ENCODE peak calls at places on chromosomes 13 and 19, in eight cellular contexts. A is stimulated activated CD8-positive, alpha-beta memory T cell treated with anti-CD3 and anti-CD28 coated beads, Interleukin-7, amount 100 ng/mL, for 1 hour; M is mucosa of descending colon; P is heart left ventricle; I is iPS DF 6.9; X is activated T-cell treated with anti-CD3 and anti-CD28 coated beads for 1 hour; Q is ELR; W is left colon. S is an unnamed sample.

GRCh38 chr19:40466219-40467006 is at the start of gene SPTBN4:
- DNase-seq in M (peak), I (no peak), W (peak), Q (no peak), X (peak), A (peak), P (peak), S (peak)

GRCh38 chr19:32176591-32176990 is 168.8 kb upstream of the ZNF507 start:
- DNase-seq in P (no peak), W (no peak), A (no peak), X (no peak), M (no peak), I (no peak), Q (no peak), S (no peak)

GRCh38 chr13:26965976-26966375 is 205.4 kb upstream of the GPR12 start:
- DNase-seq in W (peak), P (peak), I (no peak), M (no peak), A (no peak), Q (no peak), X (no peak), S (peak)

GRCh38 chr19:29397748-29398147 is 128.0 kb upstream of the VSTM2B start:
- DNase-seq in M (no peak), P (no peak), Q (no peak), W (no peak), I (no peak), A (no peak), X (no peak), S (no peak)

GRCh38 chr13:113820813-113821651 is 42.8 kb downstream of the GAS6 start:
- DNase-seq in X (no peak), P (peak), I (no peak), M (peak), Q (peak), W (peak), A (no peak), S (peak)

GRCh38 chr13:93862259-93862658 is 617.2 kb downstream of the DCT start:
- DNase-seq in A (no peak), X (no peak), P (no peak), M (no peak), Q (no peak), W (no peak), I (no peak), S (no peak)

GRCh38 chr13:32142956-32143375 is 111.4 kb downstream of the FRY start:
- DNase-seq in I (peak), M (no peak), W (no peak), P (no peak), A (no peak), Q (peak), X (no peak), S (no peak)

GRCh38 chr13:100633461-100633860 is 41.1 kb downstream of the TMTC4 start:
- DNase-seq in X (no peak), A (no peak), M (no peak), I (no peak), Q (peak), W (no peak), P (no peak), S (no peak)

GRCh38 chr13:81773263-81773662 is 1432.3 kb upstream of the SPRY2 start:
- DNase-seq in X (no peak), W (no peak), M (no peak), Q (no peak), I (no peak), A (no peak), P (no peak), S (no peak)

S was measured in Right ventricle myocardium inferior.